ENCODE peak calls at places on chromosomes 4 and X, in four cellular contexts. I, L, Q and Z are unnamed samples.

GRCh38 chrX:153485396-153486080 is 9.2 kb upstream of the BGN start:
- DNase-seq in Q (no peak), L (no peak), I (no peak), Z (no peak)

GRCh38 chrX:110401142-110401541 is 42.5 kb downstream of the RTL9 start:
- DNase-seq in Q (no peak), L (peak), I (no peak), Z (no peak)

GRCh38 chr4:154616731-154617130 is 4.3 kb upstream of the FGG start:
- DNase-seq in I (no peak), L (no peak), Q (no peak), Z (no peak)

GRCh38 chr4:170134821-170135220 is 45.1 kb upstream of the AADAT start:
- DNase-seq in L (no peak), Q (no peak), I (no peak), Z (no peak)

GRCh38 chr4:39526810-39527295 is 386 bp downstream of the UGDH start:
- DNase-seq in L (no peak), I (no peak), Q (no peak), Z (no peak)

GRCh38 chr4:94561249-94562024 is 109.7 kb downstream of the PDLIM5 start:
- DNase-seq in I (no peak), Q (no peak), L (no peak), Z (no peak)

GRCh38 chrX:46737462-46737861 is 21.5 kb downstream of the SLC9A7 start:
- DNase-seq in I (no peak), Q (no peak), L (no peak), Z (no peak)

GRCh38 chr4:83252782-83253405 is 31.7 kb downstream of the COQ2 start:
- DNase-seq in Q (peak), I (peak), L (peak), Z (peak)

GRCh38 chrX:17744896-17745523 is 7.7 kb downstream of the SCML1 start:
- DNase-seq in I (peak), L (no peak), Q (no peak), Z (no peak)

GRCh38 chr4:53676402-53676871 is 85.2 kb upstream of the LNX1 start:
- DNase-seq in Q (no peak), L (no peak), I (no peak), Z (no peak)

GRCh38 chr4:113499696-113500095 is 261.8 kb downstream of the CAMK2D start:
- DNase-seq in Q (no peak), L (no peak), I (peak), Z (no peak)

GRCh38 chr4:61149278-61149677 is 50.8 kb upstream of the ADGRL3 start:
- DNase-seq in L (peak), Q (no peak), I (no peak), Z (no peak)

GRCh38 chrX:48540480-48540879 is 966 bp downstream of the TBC1D25 start:
- DNase-seq in Q (no peak), L (no peak), I (no peak), Z (no peak)

GRCh38 chr4:152900395-152900794 is 35.7 kb upstream of the FHDC1 start:
- DNase-seq in Q (no peak), L (no peak), I (no peak), Z (no peak)

GRCh38 chr4:9988349-9988748 is 32.9 kb downstream of the SLC2A9 start:
- DNase-seq in Q (no peak), I (no peak), L (no peak), Z (no peak)

GRCh38 chrX:107721318-107721717 is 54.3 kb downstream of the TSC22D3 start:
- DNase-seq in I (no peak), L (no peak), Q (no peak), Z (no peak)

GRCh38 chr4:172851534-172851933 is 317.1 kb upstream of the GALNT7 start:
- DNase-seq in Q (no peak), L (no peak), I (no peak), Z (no peak)

GRCh38 chrX:101759000-101759399 is 99.3 kb upstream of the ARMCX2 start:
- DNase-seq in Q (peak), L (peak), I (peak), Z (peak)

GRCh38 chr4:38805530-38806145 is 1.0 kb upstream of the TLR1 start:
- DNase-seq in I (no peak), Q (no peak), L (peak), Z (no peak)

GRCh38 chr4:47598320-47598719 is 113.2 kb downstream of the ATP10D start:
- DNase-seq in L (no peak), I (no peak), Q (no peak), Z (no peak)

GRCh38 chrX:31656013-31656412 is 584.2 kb upstream of the FTHL17 start:
- DNase-seq in L (no peak), Q (no peak), I (no peak), Z (no peak)

GRCh38 chr4:85741421-85741820 is 266.5 kb downstream of the ARHGAP24 start:
- DNase-seq in I (no peak), L (no peak), Q (no peak), Z (no peak)

GRCh38 chrX:115173181-115173580 is 16.0 kb upstream of the RBMXL3 start:
- DNase-seq in I (no peak), Q (no peak), L (no peak), Z (no peak)

GRCh38 chr4:46931981-46932380 is 22.9 kb upstream of the COX7B2 start:
- DNase-seq in I (peak), L (no peak), Q (peak), Z (peak)

GRCh38 chr4:11748169-11748872 is 319.6 kb upstream of the HS3ST1 start:
- DNase-seq in I (no peak), Q (no peak), L (no peak), Z (peak)

GRCh38 chr4:137641554-137641953 is 109.3 kb upstream of the PCDH18 start:
- DNase-seq in I (no peak), L (no peak), Q (no peak), Z (no peak)

GRCh38 chr4:3249681-3250437 is 900 bp downstream of the MSANTD1 start:
- DNase-seq in I (no peak), L (no peak), Q (no peak), Z (no peak)

GRCh38 chr4:67522851-67523671 is 22.2 kb downstream of the CENPC start:
- DNase-seq in L (peak), Q (no peak), I (no peak), Z (no peak)

GRCh38 chrX:152904151-152905080 is 6.5 kb downstream of the ZNF185 start:
- DNase-seq in Q (peak), L (peak), I (no peak), Z (peak)

GRCh38 chrX:19920945-19921344 is 33.5 kb upstream of the SH3KBP1 start:
- DNase-seq in Q (no peak), I (no peak), L (no peak), Z (no peak)
- TF ChIP-seq NR3C1 in Q (no peak), I (no peak), L (no peak), Z (no peak)

GRCh38 chr4:185395956-185396723 is 416 bp upstream of the LRP2BP start:
- DNase-seq in I (peak), Q (peak), L (peak), Z (peak)

GRCh38 chr4:185394568-185395254 is 1.0 kb downstream of the LRP2BP start:
- DNase-seq in I (no peak), Q (no peak), L (peak), Z (no peak)

GRCh38 chr4:185395255-185395955 is at the start of gene LRP2BP:
- DNase-seq in L (no peak), Q (no peak), I (peak), Z (no peak)

GRCh38 chr4:185398618-185399017 is 2.0 kb downstream of the ANKRD37 start:
- DNase-seq in Q (no peak), L (no peak), I (no peak), Z (no peak)

DNA sequence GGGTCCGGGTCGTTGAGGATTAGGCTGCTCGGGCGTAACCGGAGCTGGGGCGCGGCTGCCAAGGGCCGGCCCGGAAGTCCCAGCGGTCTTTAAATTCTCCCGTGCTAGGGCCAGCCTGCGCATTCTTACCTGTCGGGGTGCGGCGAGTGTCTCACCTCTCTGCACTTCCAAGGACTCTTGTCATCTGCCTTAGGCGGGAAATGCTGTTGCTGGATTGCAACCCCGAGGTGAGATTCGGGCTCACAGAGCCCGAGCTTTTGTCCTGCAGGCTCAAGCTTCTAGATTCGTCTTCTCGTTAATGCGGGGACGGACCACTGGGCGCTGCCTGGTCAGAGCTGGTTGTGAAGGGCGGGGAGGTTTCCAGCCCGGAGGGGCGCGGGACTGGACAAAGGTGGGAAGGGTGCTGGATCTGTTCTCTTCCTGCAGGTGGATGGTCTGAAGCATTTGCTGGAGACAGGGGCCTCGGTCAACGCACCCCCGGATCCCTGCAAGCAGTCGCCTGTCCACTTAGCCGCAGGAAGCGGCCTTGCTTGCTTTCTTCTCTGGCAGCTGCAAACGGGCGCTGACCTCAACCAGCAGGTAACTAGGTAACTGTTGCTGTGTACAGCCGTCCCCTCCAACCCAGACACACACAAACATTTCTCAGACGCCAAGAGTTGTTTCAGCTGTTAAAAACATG is at the start of gene ANKRD37:
- DNase-seq in Q (peak), L (no peak), I (peak), Z (no peak)
- TF ChIP-seq NR3C1 in Q (no peak), L (no peak), I (no peak), Z (no peak)

GRCh38 chr4:120025516-120025915 is 41.1 kb downstream of the MAD2L1 start:
- DNase-seq in Q (no peak), L (no peak), I (no peak), Z (no peak)

DNA sequence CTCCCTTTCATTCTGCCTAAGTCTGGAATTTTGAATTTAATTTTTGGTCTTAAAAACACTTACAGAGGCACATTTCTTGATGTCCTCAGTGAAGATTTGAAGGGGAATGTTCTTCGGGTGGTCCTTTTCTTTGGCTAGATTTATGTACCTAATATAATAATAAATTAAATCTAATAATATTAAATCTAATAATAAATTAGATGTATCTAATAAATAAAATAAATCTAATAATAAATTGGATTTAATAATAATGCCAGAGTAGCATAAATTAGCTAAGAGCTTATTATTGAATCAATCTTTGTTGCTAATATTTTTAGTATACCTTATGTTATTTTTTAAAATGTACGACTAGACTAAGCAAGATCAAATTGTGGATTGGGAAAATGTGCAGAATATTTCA is 39.8 kb downstream of the MAD2L1 start:
- DNase-seq in Q (no peak), I (no peak), L (no peak), Z (no peak)
- TF ChIP-seq NR3C1 in Q (no peak), I (no peak), L (no peak), Z (no peak)

GRCh38 chr4:1831331-1831730 is 24.6 kb downstream of the LETM1 start:
- DNase-seq in I (no peak), Q (no peak), L (no peak), Z (no peak)
- TF ChIP-seq NR3C1 in I (no peak), Q (no peak), L (no peak), Z (no peak)

GRCh38 chr4:128775477-128775876 is 34.0 kb upstream of the JADE1 start:
- DNase-seq in Q (no peak), L (no peak), I (no peak), Z (no peak)

GRCh38 chr4:128776794-128777216 is 32.7 kb upstream of the JADE1 start:
- DNase-seq in L (no peak), Q (no peak), I (no peak), Z (peak)

GRCh38 chr4:128770807-128771206 is 38.7 kb upstream of the JADE1 start:
- DNase-seq in L (no peak), I (no peak), Q (no peak), Z (no peak)

GRCh38 chr4:128780688-128781087 is 28.8 kb upstream of the JADE1 start:
- DNase-seq in Q (no peak), I (no peak), L (no peak), Z (no peak)

DNA sequence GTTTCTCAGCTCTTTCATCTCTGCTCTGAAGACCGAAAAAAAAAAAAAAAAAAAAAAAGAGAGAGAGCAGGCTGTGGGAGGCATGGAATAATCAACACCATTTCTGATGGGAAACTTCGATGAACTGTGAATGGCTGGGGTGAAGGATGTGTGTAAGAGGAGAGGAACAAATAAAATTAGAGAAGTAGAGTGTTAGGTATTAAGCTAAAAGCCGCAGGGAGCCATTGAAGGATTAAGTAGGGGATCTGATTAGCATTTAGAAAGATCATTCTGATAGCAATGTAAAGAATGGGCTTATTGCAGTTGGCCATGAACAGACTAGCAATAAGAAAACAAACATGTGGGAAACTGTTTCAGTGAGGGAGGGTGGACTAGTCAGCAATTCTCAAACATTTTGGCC is 33.6 kb upstream of the JADE1 start:
- DNase-seq in L (no peak), Q (no peak), I (no peak), Z (no peak)
- TF ChIP-seq NR3C1 in L (no peak), Q (no peak), I (no peak), Z (no peak)